ENCODE peak calls at places on chromosomes 11 and 22, in five cellular contexts. One of them, this sample, is unnamed. For H3K4me1, the result is how much of the 10 kb centered on the place peaks cover.

GRCh38 chr11:28346209-28346608 is 238.0 kb downstream of the METTL15 start:
- DNase-seq in ovary: no peak
- DNase-seq in sigmoid colon: no peak
- DNase-seq in A549: no peak
- DNase-seq in suprapubic skin: no peak
- DNase-seq in this sample: no peak

GRCh38 chr22:38260760-38261477 is 11.9 kb downstream of the TMEM184B start:
- DNase-seq in sigmoid colon: no peak
- DNase-seq in A549: no peak
- DNase-seq in suprapubic skin: no peak
- DNase-seq in ovary: no peak
- DNase-seq in this sample: no peak

GRCh38 chr22:36725366-36726006 is 21.9 kb upstream of the CACNG2 start:
- DNase-seq in ovary: no peak
- DNase-seq in suprapubic skin: peak
- DNase-seq in A549: no peak
- DNase-seq in sigmoid colon: peak
- DNase-seq in this sample: no peak

GRCh38 chr11:124763156-124763947 is 1.3 kb upstream of the ESAM start:
- DNase-seq in ovary: peak
- DNase-seq in A549: no peak
- DNase-seq in sigmoid colon: peak
- DNase-seq in suprapubic skin: peak
- DNase-seq in this sample: peak

GRCh38 chr22:42303304-42304020 is 33.0 kb upstream of the TCF20 start:
- DNase-seq in sigmoid colon: no peak
- DNase-seq in A549: no peak
- DNase-seq in ovary: no peak
- DNase-seq in suprapubic skin: no peak
- DNase-seq in this sample: peak

GRCh38 chr11:131042711-131043110 is 126.4 kb upstream of the SNX19 start:
- DNase-seq in A549: no peak
- DNase-seq in ovary: no peak
- DNase-seq in suprapubic skin: no peak
- DNase-seq in sigmoid colon: no peak
- DNase-seq in this sample: no peak

GRCh38 chr22:17213976-17214375 is 5.3 kb downstream of the ADA2 start:
- DNase-seq in suprapubic skin: no peak
- DNase-seq in ovary: no peak
- DNase-seq in A549: no peak
- DNase-seq in sigmoid colon: peak
- DNase-seq in this sample: peak

GRCh38 chr11:76787911-76788596 is 4.9 kb downstream of the TSKU start:
- DNase-seq in suprapubic skin: no peak
- DNase-seq in ovary: peak
- DNase-seq in sigmoid colon: peak
- DNase-seq in A549: no peak
- DNase-seq in this sample: peak

GRCh38 chr11:75574698-75575265 is 12.7 kb downstream of the SERPINH1 start:
- DNase-seq in A549: no peak
- DNase-seq in sigmoid colon: no peak
- DNase-seq in ovary: no peak
- DNase-seq in suprapubic skin: no peak
- DNase-seq in this sample: no peak

GRCh38 chr22:38554281-38554680 is 15.7 kb downstream of the DMC1 start:
- DNase-seq in suprapubic skin: no peak
- DNase-seq in A549: no peak
- DNase-seq in ovary: no peak
- DNase-seq in sigmoid colon: no peak
- DNase-seq in this sample: no peak

GRCh38 chr11:65851083-65851579 is 6.8 kb downstream of the CFL1 start:
- DNase-seq in sigmoid colon: no peak
- DNase-seq in A549: no peak
- DNase-seq in ovary: no peak
- DNase-seq in suprapubic skin: no peak
- DNase-seq in this sample: no peak

GRCh38 chr11:120569903-120570302 is 58.4 kb downstream of the GRIK4 start:
- DNase-seq in ovary: no peak
- DNase-seq in suprapubic skin: peak
- DNase-seq in A549: no peak
- DNase-seq in sigmoid colon: peak
- DNase-seq in this sample: no peak

GRCh38 chr11:22920939-22921565 is 60.8 kb upstream of the CCDC179 start:
- DNase-seq in ovary: no peak
- DNase-seq in A549: peak
- DNase-seq in sigmoid colon: no peak
- DNase-seq in suprapubic skin: no peak
- DNase-seq in this sample: peak

GRCh38 chr11:30775123-30775522 is 189.0 kb upstream of the MPPED2 start:
- DNase-seq in suprapubic skin: no peak
- DNase-seq in A549: no peak
- DNase-seq in sigmoid colon: no peak
- DNase-seq in ovary: no peak
- DNase-seq in this sample: no peak

GRCh38 chr11:77085652-77086051 is 17.0 kb upstream of the OMP start:
- DNase-seq in sigmoid colon: peak
- DNase-seq in A549: no peak
- DNase-seq in suprapubic skin: peak
- DNase-seq in ovary: peak
- DNase-seq in this sample: peak

GRCh38 chr11:90343670-90344069 is 120.8 kb upstream of the CHORDC1 start:
- DNase-seq in A549: no peak
- DNase-seq in ovary: no peak
- DNase-seq in sigmoid colon: no peak
- DNase-seq in suprapubic skin: no peak
- DNase-seq in this sample: no peak

GRCh38 chr11:44286268-44286880 is 23.6 kb downstream of the ALX4 start:
- DNase-seq in suprapubic skin: no peak
- DNase-seq in sigmoid colon: no peak
- DNase-seq in A549: peak
- DNase-seq in ovary: peak
- DNase-seq in this sample: peak

GRCh38 chr11:76206327-76207081 is at the start of gene WNT11:
- DNase-seq in A549: peak
- DNase-seq in suprapubic skin: no peak
- DNase-seq in sigmoid colon: no peak
- DNase-seq in ovary: peak
- DNase-seq in this sample: peak

GRCh38 chr22:35021166-35021565 is 44.8 kb upstream of the ISX start:
- DNase-seq in suprapubic skin: peak
- DNase-seq in sigmoid colon: no peak
- DNase-seq in ovary: no peak
- DNase-seq in A549: no peak
- DNase-seq in this sample: peak

GRCh38 chr11:101738494-101738893 is 154.7 kb upstream of the TRPC6 start:
- DNase-seq in ovary: no peak
- DNase-seq in suprapubic skin: no peak
- DNase-seq in sigmoid colon: no peak
- DNase-seq in A549: no peak
- DNase-seq in this sample: no peak

GRCh38 chr11:63504933-63505586 is 824 bp upstream of the LGALS12 start:
- DNase-seq in ovary: no peak
- DNase-seq in suprapubic skin: no peak
- DNase-seq in A549: no peak
- DNase-seq in sigmoid colon: no peak
- DNase-seq in this sample: no peak

GRCh38 chr11:74611369-74611861 is 19.0 kb downstream of the POLD3 start:
- DNase-seq in ovary: no peak
- DNase-seq in sigmoid colon: no peak
- DNase-seq in A549: peak
- DNase-seq in suprapubic skin: no peak
- DNase-seq in this sample: no peak

GRCh38 chr11:93767018-93767417 is 17.1 kb upstream of the MED17 start:
- DNase-seq in suprapubic skin: no peak
- DNase-seq in sigmoid colon: no peak
- DNase-seq in ovary: no peak
- DNase-seq in A549: no peak
- DNase-seq in this sample: no peak

GRCh38 chr22:41844513-41844912 is 11.6 kb downstream of the SREBF2 start:
- DNase-seq in A549: no peak
- DNase-seq in suprapubic skin: no peak
- DNase-seq in ovary: no peak
- DNase-seq in sigmoid colon: no peak
- DNase-seq in this sample: no peak

GRCh38 chr11:33912405-33913361 is 20.8 kb upstream of the LMO2 start:
- DNase-seq in ovary: no peak
- DNase-seq in A549: peak
- DNase-seq in sigmoid colon: no peak
- DNase-seq in suprapubic skin: no peak
- DNase-seq in this sample: no peak

GRCh38 chr11:27040302-27041115 is at the start of gene BBOX1:
- DNase-seq in sigmoid colon: no peak
- DNase-seq in ovary: no peak
- DNase-seq in suprapubic skin: no peak
- DNase-seq in A549: no peak
- DNase-seq in this sample: no peak

GRCh38 chr11:25970726-25971508 is 361.0 kb upstream of the ANO3 start:
- DNase-seq in ovary: no peak
- DNase-seq in A549: no peak
- DNase-seq in sigmoid colon: no peak
- DNase-seq in suprapubic skin: no peak
- DNase-seq in this sample: no peak

GRCh38 chr11:19934828-19935259 is 222.2 kb downstream of the NAV2 start:
- DNase-seq in suprapubic skin: no peak
- DNase-seq in ovary: peak
- DNase-seq in A549: no peak
- DNase-seq in sigmoid colon: no peak
- DNase-seq in this sample: no peak

GRCh38 chr11:103716363-103716762 is 320.1 kb upstream of the DDI1 start:
- DNase-seq in suprapubic skin: no peak
- DNase-seq in A549: no peak
- DNase-seq in ovary: no peak
- DNase-seq in sigmoid colon: no peak
- DNase-seq in this sample: no peak

GRCh38 chr22:38075105-38075825 is 8.7 kb downstream of the SLC16A8 start:
- DNase-seq in ovary: no peak
- DNase-seq in suprapubic skin: no peak
- DNase-seq in sigmoid colon: no peak
- DNase-seq in A549: no peak
- DNase-seq in this sample: no peak

GRCh38 chr11:130160460-130161090 is 993 bp downstream of the ST14 start:
- DNase-seq in A549: no peak
- DNase-seq in suprapubic skin: no peak
- DNase-seq in ovary: no peak
- DNase-seq in sigmoid colon: no peak
- DNase-seq in this sample: no peak

GRCh38 chr11:57426754-57427691 is at the start of gene SLC43A3:
- DNase-seq in sigmoid colon: peak
- DNase-seq in A549: no peak
- DNase-seq in ovary: peak
- DNase-seq in suprapubic skin: peak
- DNase-seq in this sample: peak
- H3K4me1 ChIP-seq in sigmoid colon: under half
- H3K4me1 ChIP-seq in A549: under half
- H3K4me1 ChIP-seq in ovary: under half
- H3K4me1 ChIP-seq in suprapubic skin: half or more
- H3K4me1 ChIP-seq in this sample: under half

DNA sequence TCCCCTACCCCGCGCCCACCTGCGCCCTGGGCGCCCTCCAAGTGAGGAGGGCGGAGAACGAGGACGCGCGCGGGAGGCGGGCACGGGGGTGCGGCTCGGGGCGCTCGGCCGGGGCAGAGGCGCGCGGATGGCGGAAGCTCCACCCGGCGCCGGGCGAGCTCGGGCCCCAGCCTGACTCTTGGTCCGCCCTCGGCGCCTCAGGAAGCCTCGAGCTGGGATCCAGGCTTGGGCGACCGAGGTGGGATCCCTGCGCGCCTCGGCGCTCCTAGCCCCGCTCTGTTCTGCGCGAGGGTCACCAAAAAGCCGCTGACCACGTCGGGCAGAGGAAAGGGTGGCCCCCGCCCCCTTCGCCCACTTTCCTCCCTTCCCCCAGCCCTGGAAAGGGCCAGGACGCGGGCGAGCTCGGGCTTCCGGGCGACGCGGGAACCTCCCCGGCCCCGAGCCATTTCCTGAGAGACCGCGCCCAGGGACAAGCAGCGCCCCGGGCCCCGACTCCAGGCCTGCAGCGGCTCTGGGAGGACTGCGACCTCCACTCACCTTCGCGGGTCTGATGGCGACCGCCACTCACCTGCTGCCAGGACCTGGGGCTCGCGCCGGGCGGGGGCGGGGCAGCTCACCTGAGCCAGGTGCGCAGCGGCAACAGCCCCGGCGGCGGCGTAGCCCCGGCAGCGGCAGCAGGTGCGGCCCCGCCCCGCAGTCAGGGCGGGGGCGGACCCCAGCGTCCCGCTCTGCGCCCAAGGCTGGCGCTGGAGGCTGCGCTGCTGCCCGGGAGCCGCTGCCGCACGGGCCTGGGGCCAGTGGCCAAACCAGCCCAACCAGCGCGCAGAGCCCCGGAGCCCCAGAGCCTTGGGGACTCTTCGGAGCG is 2.2 kb upstream of the SIGIRR start:
- DNase-seq in sigmoid colon: no peak
- DNase-seq in suprapubic skin: no peak
- DNase-seq in A549: no peak
- DNase-seq in ovary: no peak
- DNase-seq in this sample: peak
- TF ChIP-seq EP300 in sigmoid colon: no peak
- TF ChIP-seq EP300 in suprapubic skin: no peak
- TF ChIP-seq EP300 in A549: no peak
- TF ChIP-seq EP300 in ovary: no peak
- TF ChIP-seq EP300 in this sample: no peak

GRCh38 chr22:24435861-24436351 is 8.5 kb downstream of the ADORA2A start:
- DNase-seq in suprapubic skin: no peak
- DNase-seq in ovary: no peak
- DNase-seq in A549: no peak
- DNase-seq in sigmoid colon: peak
- DNase-seq in this sample: no peak
- H3K4me1 ChIP-seq in suprapubic skin: under half
- H3K4me1 ChIP-seq in ovary: under half
- H3K4me1 ChIP-seq in A549: under half
- H3K4me1 ChIP-seq in sigmoid colon: under half
- H3K4me1 ChIP-seq in this sample: half or more

GRCh38 chr11:18526521-18527296 is at the start of gene TSG101:
- DNase-seq in A549: peak
- DNase-seq in ovary: peak
- DNase-seq in suprapubic skin: peak
- DNase-seq in sigmoid colon: peak
- DNase-seq in this sample: peak
- TF ChIP-seq EP300 in A549: no peak
- TF ChIP-seq EP300 in ovary: peak
- TF ChIP-seq EP300 in suprapubic skin: no peak
- TF ChIP-seq EP300 in sigmoid colon: no peak
- TF ChIP-seq EP300 in this sample: no peak

DNA sequence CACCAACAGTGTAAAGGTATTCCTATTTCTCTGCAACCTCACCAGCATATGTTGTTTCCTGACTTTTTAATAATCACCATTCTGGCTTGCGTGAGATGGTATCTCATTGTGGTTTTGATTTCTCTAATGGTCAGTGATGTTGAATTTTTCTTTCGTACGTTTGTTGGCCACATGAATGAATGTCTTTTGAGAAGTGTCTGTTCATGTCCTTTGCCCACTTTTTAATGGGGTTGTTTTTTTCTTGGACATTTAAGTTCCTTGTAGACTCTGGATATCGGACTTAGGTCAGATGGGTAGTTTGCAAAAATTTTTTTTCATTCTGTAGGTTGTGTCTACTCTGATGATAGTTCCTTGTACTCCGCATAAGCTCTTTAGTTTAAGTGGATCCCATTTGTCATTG is 22.8 kb downstream of the USP35 start:
- DNase-seq in A549: no peak
- DNase-seq in sigmoid colon: no peak
- DNase-seq in suprapubic skin: no peak
- DNase-seq in ovary: no peak
- DNase-seq in this sample: no peak
- H3K4me1 ChIP-seq in A549: under half
- H3K4me1 ChIP-seq in sigmoid colon: under half
- H3K4me1 ChIP-seq in suprapubic skin: under half
- H3K4me1 ChIP-seq in ovary: under half
- H3K4me1 ChIP-seq in this sample: under half

GRCh38 chr11:40274017-40274416 is 1185.4 kb downstream of the LRRC4C start:
- DNase-seq in ovary: no peak
- DNase-seq in sigmoid colon: no peak
- DNase-seq in suprapubic skin: no peak
- DNase-seq in A549: no peak
- DNase-seq in this sample: no peak
- TF ChIP-seq EP300 in ovary: no peak
- TF ChIP-seq EP300 in sigmoid colon: no peak
- TF ChIP-seq EP300 in suprapubic skin: no peak
- TF ChIP-seq EP300 in A549: no peak
- TF ChIP-seq EP300 in this sample: no peak